ENCODE peak calls at places on chromosomes 6 and 20, in six cellular contexts. Y is brain microvascular endothelial cell; U is GM10248; I is testis; F is stimulated activated effector memory CD8-positive, alpha-beta T cell treated with anti-CD3 and anti-CD28 coated beads, Interleukin-12 subunit alpha, Interleukin-12 subunit beta, amount 100 ng/mL, for 72 hours; Z is EL. A is an unnamed sample.
A peak's percentile ranks its signal among the peaks of the same experiment; 100 is the strongest.

GRCh38 chr6:38155144-38155543 is 335.6 kb downstream of the ZFAND3 start:
- DNase-seq in Y (peak; percentile 88), U (no peak), I (no peak), F (no peak), Z (no peak), A (no peak)

GRCh38 chr20:3729811-3730550 is 2.5 kb upstream of the HSPA12B start:
- DNase-seq in Y (no peak), U (no peak), I (no peak), F (no peak), Z (no peak), A (no peak)

GRCh38 chr6:16498957-16499356 is 260.6 kb downstream of the GMPR start:
- DNase-seq in Y (no peak), U (no peak), I (no peak), F (no peak), Z (no peak), A (no peak)

GRCh38 chr6:87139236-87139635 is 16.1 kb upstream of the ZNF292 start:
- DNase-seq in Y (peak; percentile 41), U (peak; percentile 66), I (no peak), F (no peak), Z (peak; percentile 61), A (no peak)

GRCh38 chr6:128250370-128251070 is 269.9 kb downstream of the PTPRK start:
- DNase-seq in Y (no peak), U (no peak), I (no peak), F (no peak), Z (no peak), A (no peak)

GRCh38 chr6:126475449-126475848 is 135.5 kb downstream of the CENPW start:
- DNase-seq in Y (no peak), U (no peak), I (no peak), F (no peak), Z (no peak), A (no peak)

GRCh38 chr20:50335105-50335504 is 144.5 kb downstream of the CEBPB start:
- DNase-seq in Y (peak; percentile 27), U (peak; percentile 40), I (no peak), F (no peak), Z (no peak), A (no peak)

GRCh38 chr20:11822116-11822794 is 95.4 kb upstream of the BTBD3 start:
- DNase-seq in Y (no peak), U (no peak), I (no peak), F (no peak), Z (no peak), A (no peak)

GRCh38 chr20:6909608-6910007 is 142.1 kb downstream of the BMP2 start:
- DNase-seq in Y (no peak), U (no peak), I (no peak), F (no peak), Z (no peak), A (no peak)

GRCh38 chr6:142152731-142153130 is 5.7 kb downstream of the VTA1 start:
- DNase-seq in Y (peak; percentile 32), U (no peak), I (no peak), F (no peak), Z (peak; percentile 85), A (no peak)

GRCh38 chr6:28673800-28674671 is 148.4 kb downstream of the GPX5 start:
- DNase-seq in Y (peak; percentile 78), U (peak; percentile 53), I (peak; percentile 63), F (peak; percentile 75), Z (peak; percentile 78), A (no peak)

GRCh38 chr6:88532241-88532860 is 366.2 kb upstream of the CNR1 start:
- DNase-seq in Y (no peak), U (no peak), I (no peak), F (no peak), Z (no peak), A (no peak)

GRCh38 chr20:61649105-61649878 is 397.2 kb downstream of the CDH4 start:
- DNase-seq in Y (no peak), U (no peak), I (no peak), F (no peak), Z (no peak), A (no peak)

GRCh38 chr6:136387316-136387715 is 97.7 kb upstream of the BCLAF1 start:
- DNase-seq in Y (no peak), U (no peak), I (no peak), F (no peak), Z (no peak), A (no peak)

GRCh38 chr20:32772046-32772445 is 9.9 kb downstream of the DNMT3B start:
- DNase-seq in Y (no peak), U (no peak), I (no peak), F (no peak), Z (no peak), A (no peak)

GRCh38 chr20:63536997-63537524 is at the start of gene PTK6:
- DNase-seq in Y (no peak), U (peak; percentile 71), I (no peak), F (no peak), Z (no peak), A (peak; percentile 84)

GRCh38 chr6:106223300-106223930 is 102.1 kb downstream of the ATG5 start:
- DNase-seq in Y (peak; percentile 75), U (peak; percentile 30), I (peak; percentile 49), F (peak; percentile 75), Z (peak; percentile 73), A (peak; percentile 71)

GRCh38 chr6:52517502-52518278 is 59.2 kb downstream of the TRAM2 start:
- DNase-seq in Y (peak; percentile 98), U (peak; percentile 74), I (peak; percentile 90), F (peak; percentile 57), Z (peak; percentile 98), A (peak; percentile 73)

GRCh38 chr6:78599526-78599925 is 267.8 kb upstream of the IRAK1BP1 start:
- DNase-seq in Y (no peak), U (no peak), I (no peak), F (no peak), Z (peak; percentile 69), A (no peak)

A was measured in stomach.